ENCODE peak calls at places on chromosomes 6 and 20, in seven cellular contexts. One of them, this sample, is unnamed.

GRCh38 chr6:27025351-27025750 is 222.2 kb upstream of the PRSS16 start:
- DNase-seq in effector memory CD4-positive, alpha-beta T cell: no peak
- DNase-seq in left ventricle myocardium inferior: no peak
- DNase-seq in HCT116: no peak
- DNase-seq in astrocyte: no peak
- DNase-seq in IMR-90: no peak
- DNase-seq in transverse colon: no peak
- DNase-seq in this sample: no peak

GRCh38 chr6:113464959-113465358 is 392.2 kb upstream of the MARCKS start:
- DNase-seq in effector memory CD4-positive, alpha-beta T cell: no peak
- DNase-seq in left ventricle myocardium inferior: no peak
- DNase-seq in HCT116: peak; percentile 42
- DNase-seq in astrocyte: peak; percentile 65
- DNase-seq in IMR-90: peak; percentile 85
- DNase-seq in transverse colon: no peak
- DNase-seq in this sample: no peak

GRCh38 chr6:152378154-152378553 is 259.0 kb downstream of the SYNE1 start:
- DNase-seq in effector memory CD4-positive, alpha-beta T cell: no peak
- DNase-seq in left ventricle myocardium inferior: no peak
- DNase-seq in HCT116: no peak
- DNase-seq in astrocyte: peak; percentile 49
- DNase-seq in IMR-90: peak; percentile 46
- DNase-seq in transverse colon: no peak
- DNase-seq in this sample: no peak

GRCh38 chr6:90374201-90374600 is 77.6 kb upstream of the BACH2 start:
- DNase-seq in effector memory CD4-positive, alpha-beta T cell: no peak
- DNase-seq in left ventricle myocardium inferior: no peak
- DNase-seq in HCT116: no peak
- DNase-seq in astrocyte: no peak
- DNase-seq in IMR-90: no peak
- DNase-seq in transverse colon: no peak
- DNase-seq in this sample: no peak

GRCh38 chr6:143097224-143097795 is 36.6 kb downstream of the AIG1 start:
- DNase-seq in effector memory CD4-positive, alpha-beta T cell: no peak
- DNase-seq in left ventricle myocardium inferior: no peak
- DNase-seq in HCT116: no peak
- DNase-seq in astrocyte: no peak
- DNase-seq in IMR-90: peak; percentile 37
- DNase-seq in transverse colon: no peak
- DNase-seq in this sample: no peak

GRCh38 chr6:16337280-16337975 is 99.0 kb downstream of the GMPR start:
- DNase-seq in effector memory CD4-positive, alpha-beta T cell: no peak
- DNase-seq in left ventricle myocardium inferior: peak; percentile 97
- DNase-seq in HCT116: no peak
- DNase-seq in astrocyte: peak; percentile 90
- DNase-seq in IMR-90: peak; percentile 93
- DNase-seq in transverse colon: peak; percentile 76
- DNase-seq in this sample: peak; percentile 79

GRCh38 chr20:43569282-43569681 is 10.5 kb downstream of the SGK2 start:
- DNase-seq in effector memory CD4-positive, alpha-beta T cell: no peak
- DNase-seq in left ventricle myocardium inferior: no peak
- DNase-seq in HCT116: no peak
- DNase-seq in astrocyte: no peak
- DNase-seq in IMR-90: no peak
- DNase-seq in transverse colon: no peak
- DNase-seq in this sample: no peak

GRCh38 chr6:156925718-156926607 is 148.8 kb downstream of the ARID1B start:
- DNase-seq in effector memory CD4-positive, alpha-beta T cell: no peak
- DNase-seq in left ventricle myocardium inferior: no peak
- DNase-seq in HCT116: no peak
- DNase-seq in astrocyte: no peak
- DNase-seq in IMR-90: no peak
- DNase-seq in transverse colon: no peak
- DNase-seq in this sample: no peak

GRCh38 chr6:89260310-89260709 is 43.2 kb upstream of the GABRR1 start:
- DNase-seq in effector memory CD4-positive, alpha-beta T cell: no peak
- DNase-seq in left ventricle myocardium inferior: no peak
- DNase-seq in HCT116: no peak
- DNase-seq in astrocyte: no peak
- DNase-seq in IMR-90: no peak
- DNase-seq in transverse colon: no peak
- DNase-seq in this sample: no peak

DNA sequence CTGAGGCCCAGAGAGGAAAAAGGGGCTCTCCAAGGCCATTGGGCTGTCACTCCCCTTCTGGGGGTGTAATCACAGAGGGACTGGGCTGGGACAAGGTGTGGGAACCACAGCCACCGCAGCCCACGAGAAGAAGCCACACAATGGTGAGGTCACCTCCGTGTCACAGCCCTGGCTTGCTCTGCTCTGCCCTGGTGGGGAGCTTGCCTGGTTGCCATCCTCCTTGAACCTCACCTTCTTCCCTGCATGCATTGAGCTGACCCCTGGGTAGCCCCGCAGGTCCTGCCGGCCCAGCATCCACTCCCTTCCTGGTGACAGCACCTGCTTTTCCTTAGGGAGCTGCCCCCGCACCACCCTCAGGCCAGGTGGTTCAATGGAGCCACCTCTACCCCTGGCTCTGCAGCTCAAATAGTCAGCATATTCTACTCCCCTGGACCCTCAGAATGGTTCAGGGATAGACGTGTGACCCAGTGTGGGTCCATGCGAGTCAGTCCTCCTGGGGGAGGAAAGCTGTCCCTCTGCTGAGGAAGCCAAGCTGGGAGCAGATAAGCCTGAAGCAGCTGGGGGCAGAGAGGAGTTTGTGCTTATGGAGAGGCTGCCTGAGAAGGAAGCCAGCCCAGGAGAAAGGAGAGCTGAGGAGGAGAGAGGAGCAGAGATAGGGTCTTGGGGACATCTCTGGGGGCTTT is 21.3 kb downstream of the RBM38 start:
- DNase-seq in effector memory CD4-positive, alpha-beta T cell: peak; percentile 44
- DNase-seq in left ventricle myocardium inferior: no peak
- DNase-seq in HCT116: no peak
- DNase-seq in astrocyte: no peak
- DNase-seq in IMR-90: no peak
- DNase-seq in transverse colon: no peak
- DNase-seq in this sample: no peak
- H3K4me1 ChIP-seq in effector memory CD4-positive, alpha-beta T cell: no peaks in the 10 kb centered on the region
- H3K4me1 ChIP-seq in left ventricle myocardium inferior: peaks cover 31% of the 10 kb centered on the region
- H3K4me1 ChIP-seq in HCT116: peaks cover 5% of the 10 kb centered on the region
- H3K4me1 ChIP-seq in astrocyte: peaks cover 4% of the 10 kb centered on the region
- H3K4me1 ChIP-seq in IMR-90: peaks cover 7% of the 10 kb centered on the region
- H3K4me1 ChIP-seq in transverse colon: no peaks in the 10 kb centered on the region
- H3K4me1 ChIP-seq in this sample: no peaks in the 10 kb centered on the region

GRCh38 chr20:57397004-57397692 is 6.0 kb downstream of the RBM38 start:
- DNase-seq in effector memory CD4-positive, alpha-beta T cell: no peak
- DNase-seq in left ventricle myocardium inferior: peak; percentile 9
- DNase-seq in HCT116: no peak
- DNase-seq in astrocyte: peak; percentile 36
- DNase-seq in IMR-90: no peak
- DNase-seq in transverse colon: no peak
- DNase-seq in this sample: peak; percentile 52

GRCh38 chr20:57396212-57396611 is 5.0 kb downstream of the RBM38 start:
- DNase-seq in effector memory CD4-positive, alpha-beta T cell: no peak
- DNase-seq in left ventricle myocardium inferior: peak; percentile 13
- DNase-seq in HCT116: no peak
- DNase-seq in astrocyte: no peak
- DNase-seq in IMR-90: no peak
- DNase-seq in transverse colon: no peak
- DNase-seq in this sample: peak; percentile 63

GRCh38 chr20:57396638-57397003 is 5.4 kb downstream of the RBM38 start:
- DNase-seq in effector memory CD4-positive, alpha-beta T cell: no peak
- DNase-seq in left ventricle myocardium inferior: no peak
- DNase-seq in HCT116: no peak
- DNase-seq in astrocyte: no peak
- DNase-seq in IMR-90: no peak
- DNase-seq in transverse colon: no peak
- DNase-seq in this sample: no peak

GRCh38 chr20:57394087-57395082 is 3.2 kb downstream of the RBM38 start:
- DNase-seq in effector memory CD4-positive, alpha-beta T cell: no peak
- DNase-seq in left ventricle myocardium inferior: no peak
- DNase-seq in HCT116: no peak
- DNase-seq in astrocyte: no peak
- DNase-seq in IMR-90: no peak
- DNase-seq in transverse colon: no peak
- DNase-seq in this sample: peak; percentile 65

GRCh38 chr20:57395111-57395959 is 4.1 kb downstream of the RBM38 start:
- DNase-seq in effector memory CD4-positive, alpha-beta T cell: no peak
- DNase-seq in left ventricle myocardium inferior: peak; percentile 80
- DNase-seq in HCT116: no peak
- DNase-seq in astrocyte: peak; percentile 80
- DNase-seq in IMR-90: peak; percentile 53
- DNase-seq in transverse colon: peak; percentile 38
- DNase-seq in this sample: peak; percentile 68
- H3K27ac ChIP-seq in effector memory CD4-positive, alpha-beta T cell: peak overlapping the region; percentile 8
- H3K27ac ChIP-seq in left ventricle myocardium inferior: peak overlapping the region; percentile 93
- H3K27ac ChIP-seq in HCT116: no peak overlapping the region
- H3K27ac ChIP-seq in astrocyte: peak overlapping the region; percentile 38
- H3K27ac ChIP-seq in IMR-90: no peak overlapping the region
- H3K27ac ChIP-seq in transverse colon: peak overlapping the region; percentile 92
- H3K27ac ChIP-seq in this sample: peak overlapping the region; percentile 47

GRCh38 chr6:147214248-147215227 is 10.3 kb downstream of the STXBP5 start:
- DNase-seq in effector memory CD4-positive, alpha-beta T cell: no peak
- DNase-seq in left ventricle myocardium inferior: no peak
- DNase-seq in HCT116: no peak
- DNase-seq in astrocyte: no peak
- DNase-seq in IMR-90: peak; percentile 19
- DNase-seq in transverse colon: no peak
- DNase-seq in this sample: no peak
- H3K36me3 ChIP-seq in effector memory CD4-positive, alpha-beta T cell: no peaks in the 10 kb centered on the region
- H3K36me3 ChIP-seq in left ventricle myocardium inferior: no peaks in the 10 kb centered on the region
- H3K36me3 ChIP-seq in HCT116: no peaks in the 10 kb centered on the region
- H3K36me3 ChIP-seq in astrocyte: no peaks in the 10 kb centered on the region
- H3K36me3 ChIP-seq in IMR-90: peaks cover 11% of the 10 kb centered on the region
- H3K36me3 ChIP-seq in transverse colon: no peaks in the 10 kb centered on the region
- H3K36me3 ChIP-seq in this sample: no peaks in the 10 kb centered on the region

GRCh38 chr6:52726741-52727535 is 36.3 kb downstream of the GSTA2 start:
- DNase-seq in effector memory CD4-positive, alpha-beta T cell: no peak
- DNase-seq in left ventricle myocardium inferior: no peak
- DNase-seq in HCT116: no peak
- DNase-seq in astrocyte: peak; percentile 22
- DNase-seq in IMR-90: no peak
- DNase-seq in transverse colon: no peak
- DNase-seq in this sample: no peak
- H3K4me1 ChIP-seq in effector memory CD4-positive, alpha-beta T cell: no peaks in the 10 kb centered on the region
- H3K4me1 ChIP-seq in left ventricle myocardium inferior: no peaks in the 10 kb centered on the region
- H3K4me1 ChIP-seq in HCT116: peaks cover 15% of the 10 kb centered on the region
- H3K4me1 ChIP-seq in astrocyte: no peaks in the 10 kb centered on the region
- H3K4me1 ChIP-seq in IMR-90: no peaks in the 10 kb centered on the region
- H3K4me1 ChIP-seq in transverse colon: peaks cover 12% of the 10 kb centered on the region
- H3K4me1 ChIP-seq in this sample: peaks cover 8% of the 10 kb centered on the region

DNA sequence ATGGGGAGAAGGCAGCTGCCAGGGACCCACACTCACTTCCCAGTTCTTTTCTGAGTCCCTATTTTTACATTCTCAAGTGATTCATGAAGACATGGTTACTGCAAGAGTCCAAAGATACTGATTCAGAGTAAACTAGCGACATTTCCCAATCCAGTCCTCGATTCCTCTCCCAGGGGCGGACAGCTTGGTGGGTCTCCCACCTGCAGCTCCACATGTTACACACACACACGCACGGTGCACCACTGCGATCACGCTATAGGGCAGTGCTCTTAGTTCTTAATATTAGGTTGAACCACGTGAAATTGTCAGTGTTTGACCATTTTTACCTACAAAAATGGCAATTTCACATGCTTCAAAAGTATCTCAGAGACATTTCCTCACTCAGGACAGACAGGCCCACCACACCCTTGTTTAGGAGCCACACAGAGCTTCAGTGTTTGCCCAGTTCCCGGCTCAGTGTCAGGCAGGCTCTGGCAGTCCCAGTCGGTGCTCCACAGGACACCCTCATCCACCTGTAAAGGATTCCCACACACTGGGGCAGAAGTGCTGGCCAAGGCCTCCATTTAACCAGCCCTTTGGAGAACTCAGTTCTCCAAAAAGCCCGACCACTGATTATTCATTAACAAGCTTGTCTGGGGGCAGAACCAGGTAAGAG is 51.8 kb downstream of the RRBP1 start:
- DNase-seq in effector memory CD4-positive, alpha-beta T cell: no peak
- DNase-seq in left ventricle myocardium inferior: no peak
- DNase-seq in HCT116: no peak
- DNase-seq in astrocyte: no peak
- DNase-seq in IMR-90: no peak
- DNase-seq in transverse colon: no peak
- DNase-seq in this sample: no peak
- H3K27ac ChIP-seq in effector memory CD4-positive, alpha-beta T cell: no peak overlapping the region
- H3K27ac ChIP-seq in left ventricle myocardium inferior: no peak overlapping the region
- H3K27ac ChIP-seq in HCT116: no peak overlapping the region
- H3K27ac ChIP-seq in astrocyte: no peak overlapping the region
- H3K27ac ChIP-seq in IMR-90: no peak overlapping the region
- H3K27ac ChIP-seq in transverse colon: no peak overlapping the region
- H3K27ac ChIP-seq in this sample: no peak overlapping the region

GRCh38 chr6:150907385-150907784 is 41.9 kb downstream of the MTHFD1L start:
- DNase-seq in effector memory CD4-positive, alpha-beta T cell: no peak
- DNase-seq in left ventricle myocardium inferior: no peak
- DNase-seq in HCT116: no peak
- DNase-seq in astrocyte: no peak
- DNase-seq in IMR-90: no peak
- DNase-seq in transverse colon: no peak
- DNase-seq in this sample: no peak
- H3K36me3 ChIP-seq in effector memory CD4-positive, alpha-beta T cell: no peaks in the 10 kb centered on the region
- H3K36me3 ChIP-seq in left ventricle myocardium inferior: no peaks in the 10 kb centered on the region
- H3K36me3 ChIP-seq in HCT116: peaks cover 29% of the 10 kb centered on the region
- H3K36me3 ChIP-seq in astrocyte: peaks cover 4% of the 10 kb centered on the region
- H3K36me3 ChIP-seq in IMR-90: peaks cover 46% of the 10 kb centered on the region
- H3K36me3 ChIP-seq in transverse colon: no peaks in the 10 kb centered on the region
- H3K36me3 ChIP-seq in this sample: peaks cover 4% of the 10 kb centered on the region

This sample was measured in upper lobe of right lung.